ENCODE peak calls at places on chromosomes 1 and 21, in six cellular contexts. U is GM12892, M is body of pancreas, W is Peyer's patch, G is prostate gland, A is sigmoid colon. E is an unnamed sample.
A peak's percentile ranks its signal among the peaks of the same experiment; 100 is the strongest.

GRCh38 chr1:23483327-23484252 is at the start of gene ASAP3:
- DNase-seq in U (no peak), G (peak; percentile 45), W (peak; percentile 52), A (peak; percentile 80), M (peak; percentile 66), E (no peak)

GRCh38 chr1:153987621-153988020 is 1.5 kb upstream of the RAB13 start:
- DNase-seq in G (no peak), W (no peak), M (no peak), U (no peak), A (no peak), E (no peak)

GRCh38 chr1:44693159-44693558 is 18.6 kb downstream of the ARMH1 start:
- DNase-seq in U (no peak), W (no peak), M (no peak), G (no peak), A (no peak), E (no peak)

GRCh38 chr1:229093546-229094336 is 177.2 kb upstream of the RAB4A start:
- DNase-seq in G (peak; percentile 86), A (no peak), U (no peak), W (no peak), M (peak; percentile 88), E (no peak)

GRCh38 chr1:20700636-20701215 is 17.1 kb downstream of the KIF17 start:
- DNase-seq in A (no peak), M (no peak), G (no peak), W (no peak), U (no peak), E (no peak)

GRCh38 chr1:236718328-236718727 is 32.0 kb downstream of the ACTN2 start:
- DNase-seq in G (no peak), M (no peak), W (no peak), A (no peak), U (no peak), E (no peak)

GRCh38 chr1:204445860-204446412 is 34.3 kb upstream of the PPP1R15B start:
- DNase-seq in A (no peak), M (no peak), G (no peak), U (peak; percentile 44), W (peak; percentile 67), E (peak; percentile 49)

GRCh38 chr1:57784356-57784755 is 360.5 kb upstream of the DAB1 start:
- DNase-seq in W (no peak), G (no peak), M (no peak), U (no peak), A (no peak), E (no peak)

GRCh38 chr1:178273707-178274410 is 180.0 kb downstream of the RASAL2 start:
- DNase-seq in W (no peak), M (no peak), A (no peak), U (no peak), G (no peak), E (no peak)

GRCh38 chr1:245216356-245217110 is 61.7 kb downstream of the KIF26B start:
- DNase-seq in G (no peak), A (no peak), M (no peak), W (no peak), U (no peak), E (no peak)

GRCh38 chr1:155316922-155317321 is 3.8 kb upstream of the RUSC1 start:
- DNase-seq in W (no peak), M (no peak), U (no peak), G (no peak), A (no peak), E (no peak)

GRCh38 chr1:87362834-87363426 is 34.2 kb downstream of the LMO4 start:
- DNase-seq in A (no peak), W (no peak), U (no peak), M (no peak), G (no peak), E (no peak)

GRCh38 chr1:156644640-156645039 is 2.7 kb downstream of the BCAN start:
- DNase-seq in M (no peak), W (no peak), U (no peak), G (no peak), A (no peak), E (no peak)

GRCh38 chr1:177863776-177864175 is 106.1 kb downstream of the SEC16B start:
- DNase-seq in G (no peak), M (no peak), U (no peak), A (no peak), W (no peak), E (no peak)

GRCh38 chr1:26690576-26691031 is 5.2 kb upstream of the ARID1A start:
- DNase-seq in U (no peak), M (no peak), W (no peak), G (no peak), A (no peak), E (no peak)

GRCh38 chr1:93681549-93682412 is at the start of gene BCAR3:
- DNase-seq in U (peak; percentile 61), W (peak; percentile 86), A (peak; percentile 85), M (peak; percentile 62), G (peak; percentile 73), E (peak; percentile 58)

GRCh38 chr1:93679546-93679945 is 2.1 kb downstream of the BCAR3 start:
- DNase-seq in U (no peak), M (no peak), A (no peak), W (no peak), G (no peak), E (no peak)

GRCh38 chr1:93681095-93681548 is 515 bp downstream of the BCAR3 start:
- DNase-seq in M (no peak), A (no peak), W (no peak), U (no peak), G (no peak), E (peak; percentile 40)

GRCh38 chr1:93678966-93679480 is 2.6 kb downstream of the BCAR3 start:
- DNase-seq in U (no peak), G (no peak), A (no peak), M (no peak), W (no peak), E (no peak)

DNA sequence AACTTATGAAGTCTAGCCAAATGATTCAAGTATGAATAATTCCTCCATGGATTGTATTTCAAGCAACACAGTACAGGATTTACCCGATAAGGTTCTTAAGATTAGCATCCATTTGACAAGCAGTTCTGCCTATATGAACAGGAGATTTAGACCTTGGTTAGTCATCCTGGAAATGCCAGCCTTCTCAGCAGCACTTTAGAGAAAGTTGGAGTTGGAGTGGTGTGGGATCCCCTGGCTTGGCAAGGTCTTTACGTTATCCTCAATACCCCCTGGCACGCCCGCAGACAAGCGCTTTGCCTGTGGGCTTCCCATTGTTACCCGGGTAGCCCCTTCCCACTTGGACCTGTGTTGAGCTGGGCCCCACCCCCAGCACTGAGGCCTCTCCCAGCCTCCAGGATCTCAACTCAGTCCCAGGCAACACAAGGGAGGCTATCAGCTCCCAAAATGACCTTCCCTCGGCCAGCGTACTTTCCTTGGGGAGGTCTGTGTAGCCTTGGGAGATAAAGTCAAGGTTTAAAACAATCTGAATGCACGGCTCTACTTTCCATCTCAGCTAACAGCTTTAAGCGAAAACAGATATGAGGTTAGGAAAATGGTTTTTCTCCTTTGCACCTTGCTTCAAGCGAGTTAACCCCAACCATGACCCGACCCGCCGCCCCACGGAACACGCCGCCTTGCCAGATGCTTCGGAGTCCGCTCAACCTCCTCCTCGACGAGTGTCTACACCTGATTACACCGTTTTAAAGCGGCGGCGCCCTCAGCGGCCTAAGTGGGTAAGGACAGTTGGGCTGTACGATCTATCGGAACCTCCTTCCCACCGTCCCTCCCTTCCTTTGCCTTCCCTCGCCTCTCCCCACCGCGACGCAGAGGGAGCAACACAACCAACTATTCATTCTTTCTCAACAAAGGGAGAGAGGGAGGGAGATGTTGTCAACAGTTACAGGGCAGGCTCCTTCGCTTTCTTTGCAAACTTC is 1.2 kb downstream of the BCAR3 start:
- DNase-seq in G (peak; percentile 90), U (peak; percentile 77), A (peak; percentile 91), M (peak; percentile 76), W (peak; percentile 92), E (peak; percentile 74)
- TF ChIP-seq POLR2A in G (peak; percentile 78), U (no peak), A (no peak), M (peak; percentile 21), W (no peak), E (no peak)

GRCh38 chr21:41428311-41428710 is 2.3 kb downstream of the MX1 start:
- DNase-seq in M (no peak), U (no peak), W (no peak), A (no peak), G (no peak), E (no peak)
- TF ChIP-seq POLR2A in M (no peak), U (no peak), W (no peak), A (no peak), G (no peak), E (no peak)

GRCh38 chr1:109218516-109218915 is 4.8 kb downstream of the SARS1 start:
- DNase-seq in G (no peak), M (no peak), U (no peak), A (no peak), W (peak; percentile 82), E (peak; percentile 77)
- TF ChIP-seq POLR2A in G (no peak), M (no peak), U (no peak), A (no peak), W (no peak), E (no peak)

GRCh38 chr1:200681231-200681630 is 11.5 kb upstream of the DDX59 start:
- DNase-seq in M (no peak), U (no peak), W (no peak), G (no peak), A (no peak), E (no peak)

GRCh38 chr1:200674838-200675587 is 5.3 kb upstream of the DDX59 start:
- DNase-seq in U (no peak), W (no peak), M (no peak), A (no peak), G (no peak), E (no peak)

GRCh38 chr1:200675588-200675852 is 5.8 kb upstream of the DDX59 start:
- DNase-seq in M (no peak), G (no peak), W (no peak), A (no peak), U (no peak), E (no peak)

GRCh38 chr1:200673952-200674823 is 4.5 kb upstream of the DDX59 start:
- DNase-seq in W (no peak), U (no peak), M (no peak), A (no peak), G (no peak), E (no peak)

DNA sequence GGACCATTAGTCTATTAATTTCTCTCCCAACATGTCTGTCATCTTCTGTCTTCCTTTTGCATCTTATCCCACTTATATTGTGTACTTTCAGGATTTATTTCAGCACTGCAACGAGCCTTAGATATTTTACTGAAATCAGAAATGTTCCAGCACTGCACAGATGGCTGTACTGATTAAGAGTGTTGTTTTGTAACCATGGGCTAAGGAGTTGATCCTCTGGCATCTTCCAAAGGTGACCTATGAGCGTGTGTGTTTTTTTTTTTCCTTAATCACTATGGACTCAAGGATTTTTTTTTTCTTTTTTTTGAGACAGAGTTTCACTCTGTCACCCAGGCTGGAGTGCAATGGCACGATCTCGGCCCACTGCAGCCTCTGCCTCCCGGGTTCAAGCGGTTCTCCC is 7.1 kb upstream of the DDX59 start:
- DNase-seq in W (no peak), A (no peak), M (no peak), G (no peak), U (no peak), E (peak; percentile 3)
- TF ChIP-seq POLR2A in W (no peak), A (no peak), M (no peak), G (no peak), U (no peak), E (no peak)